ENCODE peak calls at places on chromosomes 16 and 17, in five cellular contexts. Q is glutamatergic neuron, S is H54, Z is T-helper 2 cell, T is hippocampal formation. N is an unnamed sample.
A peak's percentile ranks its signal among the peaks of the same experiment; 100 is the strongest.

GRCh38 chr17:45020354-45021138 is 30.9 kb downstream of the DCAKD start:
- DNase-seq in Q (peak; percentile 50), S (no peak), Z (no peak), T (peak; percentile 23), N (no peak)

GRCh38 chr17:30323895-30324319 is 9.9 kb downstream of the TMIGD1 start:
- DNase-seq in Z (peak; percentile 22), Q (no peak), T (no peak), S (no peak), N (no peak)

GRCh38 chr16:831571-832443 is 31.3 kb upstream of the GNG13 start:
- DNase-seq in Z (no peak), Q (no peak), S (no peak), T (no peak), N (no peak)

GRCh38 chr17:7704601-7705268 is at the start of gene EFNB3:
- DNase-seq in Z (no peak), Q (peak; percentile 73), S (no peak), T (no peak), N (peak; percentile 91)

GRCh38 chr16:72277749-72278148 is 105.8 kb upstream of the PMFBP1 start:
- DNase-seq in T (no peak), Z (no peak), S (no peak), Q (no peak), N (no peak)

GRCh38 chr17:9512323-9513168 is 63.1 kb downstream of the STX8 start:
- DNase-seq in Q (no peak), S (no peak), Z (no peak), T (no peak), N (no peak)

GRCh38 chr16:1035066-1035415 is 37.5 kb upstream of the SSTR5 start:
- DNase-seq in Z (no peak), S (no peak), Q (no peak), T (no peak), N (no peak)

GRCh38 chr17:7014995-7015586 is 2.7 kb downstream of the RNASEK start:
- DNase-seq in S (peak; percentile 62), Q (no peak), T (no peak), Z (peak; percentile 87), N (no peak)

GRCh38 chr17:50363217-50364060 is 9.5 kb downstream of the MRPL27 start:
- DNase-seq in T (peak; percentile 73), Z (no peak), Q (no peak), S (no peak), N (peak; percentile 94)

GRCh38 chr17:35286120-35286781 is 43.4 kb downstream of the SLFN5 start:
- DNase-seq in Z (peak; percentile 73), S (no peak), T (no peak), Q (no peak), N (no peak)

GRCh38 chr16:88835383-88835782 is 21.4 kb downstream of the GALNS start:
- DNase-seq in Q (no peak), Z (no peak), T (no peak), S (no peak), N (no peak)

GRCh38 chr17:37770631-37771518 is 26.0 kb upstream of the HNF1B start:
- DNase-seq in Q (peak; percentile 78), Z (peak; percentile 24), S (peak; percentile 47), T (no peak), N (peak; percentile 73)

GRCh38 chr17:42684033-42684625 is 1.8 kb downstream of the CNTNAP1 start:
- DNase-seq in Z (no peak), T (no peak), S (no peak), Q (no peak), N (no peak)

GRCh38 chr16:89827383-89828198 is 684 bp upstream of the SPIRE2 start:
- DNase-seq in Z (no peak), S (peak; percentile 53), Q (peak; percentile 67), T (no peak), N (peak; percentile 79)

GRCh38 chr16:70691223-70692129 is 5.6 kb upstream of the MTSS2 start:
- DNase-seq in Q (peak; percentile 24), T (peak; percentile 87), S (no peak), Z (no peak), N (no peak)

GRCh38 chr16:84759061-84759460 is 59.3 kb downstream of the USP10 start:
- DNase-seq in Q (no peak), Z (no peak), T (no peak), S (no peak), N (no peak)

GRCh38 chr17:42667088-42667951 is 8.2 kb downstream of the TUBG2 start:
- DNase-seq in Q (no peak), Z (no peak), T (no peak), S (peak; percentile 100), N (no peak)

GRCh38 chr17:79721993-79722671 is 8.6 kb upstream of the ENPP7 start:
- DNase-seq in T (no peak), S (no peak), Z (no peak), Q (no peak), N (no peak)

GRCh38 chr17:29590261-29590978 is 972 bp upstream of the GIT1 start:
- DNase-seq in S (peak; percentile 42), T (peak; percentile 43), Q (peak; percentile 15), Z (no peak), N (peak; percentile 69)

GRCh38 chr16:85761866-85762265 is 11.0 kb upstream of the C16orf74 start:
- DNase-seq in T (no peak), Q (no peak), Z (no peak), S (no peak), N (no peak)

GRCh38 chr16:84462296-84463210 is 41.9 kb downstream of the MEAK7 start:
- DNase-seq in T (no peak), Q (no peak), S (no peak), Z (no peak), N (no peak)

GRCh38 chr16:10868562-10869469 is 8.2 kb upstream of the CIITA start:
- DNase-seq in Z (no peak), Q (no peak), S (no peak), T (no peak), N (no peak)

GRCh38 chr17:29640413-29640812 is 17.7 kb upstream of the CORO6 start:
- DNase-seq in S (no peak), Z (no peak), Q (no peak), T (peak; percentile 14), N (no peak)

GRCh38 chr16:86011532-86011931 is 112.6 kb downstream of the IRF8 start:
- DNase-seq in Z (no peak), Q (no peak), S (no peak), T (no peak), N (no peak)

GRCh38 chr17:76153640-76154039 is 12.6 kb upstream of the FOXJ1 start:
- DNase-seq in Z (no peak), Q (no peak), T (no peak), S (no peak), N (no peak)

GRCh38 chr17:8732406-8733065 is 12.1 kb downstream of the CCDC42 start:
- DNase-seq in T (no peak), Z (no peak), S (no peak), Q (no peak), N (no peak)

GRCh38 chr16:15587152-15587825 is 55.7 kb downstream of the MARF1 start:
- DNase-seq in Z (no peak), Q (no peak), S (no peak), T (no peak), N (no peak)

GRCh38 chr17:80694992-80695912 is 150.6 kb downstream of the RPTOR start:
- DNase-seq in Z (no peak), S (no peak), Q (no peak), T (no peak), N (no peak)

GRCh38 chr16:4780235-4780634 is 7.9 kb downstream of the SEPTIN12 start:
- DNase-seq in Z (no peak), T (no peak), S (peak; percentile 36), Q (no peak), N (no peak)